ENCODE peak calls at places on chromosomes 11 and 22, in nine cellular contexts. R, X, F, C, S, Z, K, I and Y are unnamed samples.

GRCh38 chr11:43547900-43548381 is 132.6 kb upstream of the HSD17B12 start:
- DNase-seq in R (no peak), X (no peak), F (no peak), C (no peak), S (no peak), Z (peak; percentile 92), K (no peak), I (no peak), Y (no peak)

GRCh38 chr11:23769214-23769613 is 727.6 kb upstream of the LUZP2 start:
- DNase-seq in R (no peak), X (no peak), F (no peak), C (peak; percentile 3), S (no peak), Z (no peak), K (no peak), I (no peak), Y (no peak)

GRCh38 chr22:39638958-39639357 is 68.4 kb downstream of the CACNA1I start:
- DNase-seq in R (peak; percentile 13), X (no peak), F (no peak), C (no peak), S (no peak), Z (no peak), K (no peak), I (no peak), Y (no peak)

GRCh38 chr11:108897071-108897481 is 232.2 kb downstream of the DDX10 start:
- DNase-seq in R (no peak), X (peak; percentile 74), F (no peak), C (no peak), S (no peak), Z (no peak), K (no peak), I (no peak), Y (no peak)

GRCh38 chr11:15509082-15509481 is 394.4 kb downstream of the INSC start:
- DNase-seq in R (no peak), X (no peak), F (no peak), C (no peak), S (no peak), Z (no peak), K (no peak), I (no peak), Y (no peak)

GRCh38 chr22:29073618-29074275 is 912 bp downstream of the KREMEN1 start:
- DNase-seq in R (peak; percentile 50), X (no peak), F (no peak), C (no peak), S (no peak), Z (peak; percentile 69), K (no peak), I (peak; percentile 51), Y (no peak)

GRCh38 chr11:17730608-17731462 is 3.7 kb upstream of the KCNC1 start:
- DNase-seq in R (peak; percentile 72), X (peak; percentile 66), F (peak; percentile 43), C (peak; percentile 41), S (no peak), Z (peak; percentile 77), K (peak; percentile 59), I (peak; percentile 76), Y (peak; percentile 33)

GRCh38 chr11:32487270-32487669 is 51.9 kb upstream of the WT1 start:
- DNase-seq in R (no peak), X (no peak), F (no peak), C (no peak), S (no peak), Z (no peak), K (no peak), I (no peak), Y (no peak)

GRCh38 chr11:60970369-60970774 is 1.1 kb upstream of the CD6 start:
- DNase-seq in R (peak; percentile 39), X (peak; percentile 29), F (peak; percentile 62), C (no peak), S (peak; percentile 66), Z (peak; percentile 54), K (peak; percentile 66), I (peak; percentile 56), Y (no peak)

GRCh38 chr11:36122715-36123114 is 166.5 kb downstream of the COMMD9 start:
- DNase-seq in R (no peak), X (no peak), F (no peak), C (no peak), S (no peak), Z (no peak), K (no peak), I (no peak), Y (no peak)

GRCh38 chr22:50112151-50113118 is 22.6 kb downstream of the MOV10L1 start:
- DNase-seq in R (peak; percentile 89), X (no peak), F (no peak), C (no peak), S (no peak), Z (no peak), K (no peak), I (no peak), Y (peak; percentile 21)

GRCh38 chr11:128891410-128891861 is 280 bp downstream of the KCNJ5 start:
- DNase-seq in R (peak; percentile 29), X (no peak), F (no peak), C (no peak), S (no peak), Z (no peak), K (no peak), I (no peak), Y (no peak)

GRCh38 chr11:18011633-18012313 is 1.1 kb downstream of the SERGEF start:
- DNase-seq in R (no peak), X (no peak), F (no peak), C (no peak), S (no peak), Z (no peak), K (no peak), I (no peak), Y (no peak)

GRCh38 chr22:24592144-24592845 is 578 bp downstream of the LRRC75B start:
- DNase-seq in R (peak; percentile 21), X (peak; percentile 22), F (peak; percentile 39), C (no peak), S (no peak), Z (peak; percentile 65), K (no peak), I (no peak), Y (no peak)
- H3K4me3 ChIP-seq in R (peak overlapping the region; percentile 85), X (peak overlapping the region; percentile 52), F (peak overlapping the region; percentile 57), C (peak overlapping the region; percentile 51), S (peak overlapping the region; percentile 11), Z (peak overlapping the region; percentile 56), K (no peak overlapping the region), I (peak overlapping the region; percentile 47), Y (peak overlapping the region; percentile 68)

GRCh38 chr11:59891781-59892181 is 13.2 kb downstream of the OOSP3 start:
- DNase-seq in R (peak; percentile 67), X (no peak), F (no peak), C (no peak), S (no peak), Z (no peak), K (no peak), I (no peak), Y (no peak)
- H3K4me3 ChIP-seq in R (no peak overlapping the region), X (no peak overlapping the region), F (no peak overlapping the region), C (no peak overlapping the region), S (no peak overlapping the region), Z (no peak overlapping the region), K (no peak overlapping the region), I (no peak overlapping the region), Y (no peak overlapping the region)

GRCh38 chr11:72522186-72522585 is 87.9 kb upstream of the CLPB start:
- DNase-seq in R (no peak), X (no peak), F (no peak), C (no peak), S (no peak), Z (no peak), K (no peak), I (no peak), Y (no peak)

GRCh38 chr11:72521672-72522071 is 87.3 kb upstream of the CLPB start:
- DNase-seq in R (no peak), X (no peak), F (no peak), C (no peak), S (no peak), Z (no peak), K (no peak), I (no peak), Y (no peak)

GRCh38 chr11:72520815-72521214 is 86.5 kb upstream of the CLPB start:
- DNase-seq in R (no peak), X (no peak), F (no peak), C (no peak), S (no peak), Z (no peak), K (no peak), I (no peak), Y (no peak)

GRCh38 chr11:72523991-72524390 is 89.7 kb upstream of the CLPB start:
- DNase-seq in R (no peak), X (no peak), F (no peak), C (no peak), S (no peak), Z (no peak), K (no peak), I (no peak), Y (no peak)

DNA sequence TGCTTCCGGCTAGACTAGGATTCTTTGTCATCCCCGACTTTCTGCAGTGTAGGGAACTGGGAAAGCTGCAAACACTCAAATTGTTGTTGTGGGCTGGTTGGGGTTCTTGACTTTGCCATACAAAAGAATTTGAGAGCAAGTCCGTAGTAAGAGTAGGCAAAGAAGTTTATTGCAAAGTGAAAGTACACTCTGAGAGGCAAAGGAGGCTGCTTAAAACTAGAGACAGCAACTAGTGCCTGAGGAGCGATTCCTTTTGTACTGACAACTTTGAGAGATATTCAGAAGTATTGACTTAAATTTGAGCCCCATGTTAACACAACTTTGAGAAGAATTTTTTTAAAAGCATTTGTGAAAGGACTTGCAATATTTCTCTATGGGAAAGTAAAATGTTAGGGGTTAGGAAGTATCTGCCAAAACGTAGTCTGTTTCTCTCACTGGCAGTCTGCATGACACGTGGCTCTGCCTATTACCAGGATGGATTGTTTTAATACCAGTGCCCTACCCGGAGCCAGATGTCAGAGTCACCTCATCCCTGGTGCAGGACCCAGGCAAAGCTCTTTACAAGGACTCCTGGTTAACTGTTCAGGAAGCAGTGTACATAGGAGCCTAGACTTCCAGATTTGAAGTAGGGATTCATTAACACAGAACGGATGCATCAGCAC is 85.0 kb upstream of the CLPB start:
- DNase-seq in R (peak; percentile 24), X (no peak), F (peak; percentile 15), C (peak; percentile 24), S (no peak), Z (no peak), K (no peak), I (no peak), Y (no peak)
- H3K4me3 ChIP-seq in R (peak overlapping the region; percentile 76), X (peak overlapping the region; percentile 23), F (no peak overlapping the region), C (no peak overlapping the region), S (peak overlapping the region; percentile 21), Z (peak overlapping the region; percentile 13), K (peak overlapping the region; percentile 9), I (no peak overlapping the region), Y (peak overlapping the region; percentile 40)

GRCh38 chr11:64036081-64037026 is 623 bp downstream of the FLRT1 start:
- DNase-seq in R (peak; percentile 54), X (peak; percentile 68), F (no peak), C (no peak), S (no peak), Z (peak; percentile 67), K (no peak), I (no peak), Y (no peak)

GRCh38 chr11:64035081-64035524 is 628 bp upstream of the FLRT1 start:
- DNase-seq in R (no peak), X (no peak), F (no peak), C (no peak), S (no peak), Z (no peak), K (no peak), I (no peak), Y (no peak)

GRCh38 chr11:64034411-64034811 is 1.3 kb upstream of the FLRT1 start:
- DNase-seq in R (no peak), X (no peak), F (no peak), C (no peak), S (no peak), Z (no peak), K (no peak), I (no peak), Y (no peak)

GRCh38 chr11:64037027-64037633 is 1.4 kb downstream of the FLRT1 start:
- DNase-seq in R (no peak), X (no peak), F (no peak), C (no peak), S (no peak), Z (no peak), K (no peak), I (no peak), Y (no peak)

GRCh38 chr11:64035581-64035980 is at the start of gene FLRT1:
- DNase-seq in R (no peak), X (no peak), F (no peak), C (no peak), S (no peak), Z (no peak), K (no peak), I (no peak), Y (no peak)
- H3K4me3 ChIP-seq in R (peak within 1 kb of the TSS; percentile 63), X (peak within 1 kb of the TSS; percentile 38), F (no peak within 1 kb of the TSS), C (peak within 1 kb of the TSS; percentile 18), S (no peak within 1 kb of the TSS), Z (peak within 1 kb of the TSS; percentile 40), K (no peak within 1 kb of the TSS), I (no peak within 1 kb of the TSS), Y (peak within 1 kb of the TSS; percentile 48)